ENCODE peak calls at places on chromosomes 3 and 15, in eight cellular contexts. Y, M, K, L, E, W, F and X are unnamed samples. For H3K27me3, the result is how much of the 10 kb centered on the place peaks cover.

GRCh38 chr15:100468265-100468664 is 60.5 kb downstream of the CERS3 start:
- DNase-seq in Y (peak), M (no peak), K (no peak), L (no peak), E (no peak), W (no peak), F (no peak), X (no peak)

GRCh38 chr15:22811640-22812039 is 25.2 kb downstream of the NIPA1 start:
- DNase-seq in Y (peak), M (no peak), K (no peak), L (peak), E (no peak), W (no peak), F (no peak), X (no peak)

GRCh38 chr3:123202451-123202850 is 708 bp downstream of the SEC22A start:
- DNase-seq in Y (no peak), M (peak), K (no peak), L (peak), E (no peak), W (no peak), F (no peak), X (no peak)

GRCh38 chr15:83858820-83859505 is 205.0 kb downstream of the ADAMTSL3 start:
- DNase-seq in Y (peak), M (no peak), K (no peak), L (peak), E (no peak), W (no peak), F (no peak), X (no peak)

GRCh38 chr3:14775011-14775410 is 43.8 kb upstream of the FGD5 start:
- DNase-seq in Y (no peak), M (peak), K (no peak), L (no peak), E (no peak), W (no peak), F (no peak), X (no peak)

GRCh38 chr3:14913071-14913925 is 34.1 kb upstream of the NR2C2 start:
- DNase-seq in Y (no peak), M (no peak), K (no peak), L (no peak), E (no peak), W (no peak), F (no peak), X (no peak)

GRCh38 chr15:25391971-25392733 is 46.7 kb downstream of the UBE3A start:
- DNase-seq in Y (peak), M (no peak), K (no peak), L (peak), E (no peak), W (no peak), F (peak), X (no peak)

GRCh38 chr3:133457465-133458067 is 57.7 kb downstream of the BFSP2 start:
- DNase-seq in Y (no peak), M (no peak), K (no peak), L (no peak), E (no peak), W (no peak), F (no peak), X (no peak)

GRCh38 chr3:169147246-169148008 is 516.1 kb downstream of the MECOM start:
- DNase-seq in Y (peak), M (peak), K (no peak), L (peak), E (peak), W (no peak), F (peak), X (peak)

GRCh38 chr3:183253961-183254815 is 1.1 kb downstream of the B3GNT5 start:
- DNase-seq in Y (peak), M (peak), K (no peak), L (peak), E (no peak), W (no peak), F (no peak), X (peak)

GRCh38 chr3:29215948-29216347 is 64.9 kb upstream of the RBMS3 start:
- DNase-seq in Y (peak), M (no peak), K (no peak), L (peak), E (no peak), W (no peak), F (no peak), X (no peak)

GRCh38 chr15:58260911-58261267 is 122.7 kb downstream of the AQP9 start:
- DNase-seq in Y (peak), M (no peak), K (no peak), L (peak), E (no peak), W (no peak), F (no peak), X (peak)

GRCh38 chr3:81443948-81444347 is 317.5 kb downstream of the GBE1 start:
- DNase-seq in Y (peak), M (no peak), K (no peak), L (peak), E (no peak), W (no peak), F (peak), X (no peak)

GRCh38 chr3:151766454-151766853 is 32.7 kb downstream of the AADACL2 start:
- DNase-seq in Y (peak), M (no peak), K (no peak), L (peak), E (no peak), W (no peak), F (no peak), X (no peak)

GRCh38 chr15:65787260-65787659 is 4.8 kb downstream of the DENND4A start:
- DNase-seq in Y (no peak), M (no peak), K (no peak), L (no peak), E (no peak), W (no peak), F (no peak), X (no peak)

GRCh38 chr3:106806964-106807363 is 570.3 kb upstream of the CCDC54 start:
- DNase-seq in Y (no peak), M (no peak), K (no peak), L (no peak), E (no peak), W (no peak), F (no peak), X (no peak)

GRCh38 chr15:63079938-63080626 is 37.5 kb downstream of the TPM1 start:
- DNase-seq in Y (peak), M (no peak), K (no peak), L (peak), E (no peak), W (no peak), F (no peak), X (peak)

GRCh38 chr3:188819939-188820338 is 351.8 kb upstream of the TPRG1 start:
- DNase-seq in Y (no peak), M (peak), K (no peak), L (peak), E (no peak), W (no peak), F (no peak), X (no peak)

GRCh38 chr3:66011098-66011655 is 27.5 kb downstream of the MAGI1 start:
- DNase-seq in Y (no peak), M (no peak), K (no peak), L (no peak), E (no peak), W (no peak), F (no peak), X (no peak)

GRCh38 chr15:33009603-33010002 is 184.9 kb downstream of the FMN1 start:
- DNase-seq in Y (no peak), M (no peak), K (no peak), L (no peak), E (no peak), W (no peak), F (no peak), X (no peak)
- H3K27me3 ChIP-seq in Y (under half), M (under half), K (under half), L (under half), E (under half), W (under half), F (under half), X (under half)

GRCh38 chr15:32120577-32121465 is 90.5 kb downstream of the CHRNA7 start:
- DNase-seq in Y (no peak), M (no peak), K (no peak), L (no peak), E (no peak), W (no peak), F (no peak), X (no peak)

GRCh38 chr15:32122013-32122412 is 91.7 kb downstream of the CHRNA7 start:
- DNase-seq in Y (no peak), M (no peak), K (no peak), L (no peak), E (no peak), W (no peak), F (no peak), X (no peak)

GRCh38 chr15:32119694-32120330 is 89.5 kb downstream of the CHRNA7 start:
- DNase-seq in Y (no peak), M (no peak), K (no peak), L (no peak), E (no peak), W (no peak), F (no peak), X (no peak)

GRCh38 chr15:32117122-32117521 is 86.8 kb downstream of the CHRNA7 start:
- DNase-seq in Y (no peak), M (no peak), K (no peak), L (no peak), E (no peak), W (no peak), F (no peak), X (no peak)

GRCh38 chr15:32119286-32119685 is 89.0 kb downstream of the CHRNA7 start:
- DNase-seq in Y (no peak), M (no peak), K (no peak), L (no peak), E (no peak), W (no peak), F (no peak), X (no peak)
- H3K27me3 ChIP-seq in Y (under half), M (under half), K (under half), L (under half), E (under half), W (under half), F (under half), X (under half)

DNA sequence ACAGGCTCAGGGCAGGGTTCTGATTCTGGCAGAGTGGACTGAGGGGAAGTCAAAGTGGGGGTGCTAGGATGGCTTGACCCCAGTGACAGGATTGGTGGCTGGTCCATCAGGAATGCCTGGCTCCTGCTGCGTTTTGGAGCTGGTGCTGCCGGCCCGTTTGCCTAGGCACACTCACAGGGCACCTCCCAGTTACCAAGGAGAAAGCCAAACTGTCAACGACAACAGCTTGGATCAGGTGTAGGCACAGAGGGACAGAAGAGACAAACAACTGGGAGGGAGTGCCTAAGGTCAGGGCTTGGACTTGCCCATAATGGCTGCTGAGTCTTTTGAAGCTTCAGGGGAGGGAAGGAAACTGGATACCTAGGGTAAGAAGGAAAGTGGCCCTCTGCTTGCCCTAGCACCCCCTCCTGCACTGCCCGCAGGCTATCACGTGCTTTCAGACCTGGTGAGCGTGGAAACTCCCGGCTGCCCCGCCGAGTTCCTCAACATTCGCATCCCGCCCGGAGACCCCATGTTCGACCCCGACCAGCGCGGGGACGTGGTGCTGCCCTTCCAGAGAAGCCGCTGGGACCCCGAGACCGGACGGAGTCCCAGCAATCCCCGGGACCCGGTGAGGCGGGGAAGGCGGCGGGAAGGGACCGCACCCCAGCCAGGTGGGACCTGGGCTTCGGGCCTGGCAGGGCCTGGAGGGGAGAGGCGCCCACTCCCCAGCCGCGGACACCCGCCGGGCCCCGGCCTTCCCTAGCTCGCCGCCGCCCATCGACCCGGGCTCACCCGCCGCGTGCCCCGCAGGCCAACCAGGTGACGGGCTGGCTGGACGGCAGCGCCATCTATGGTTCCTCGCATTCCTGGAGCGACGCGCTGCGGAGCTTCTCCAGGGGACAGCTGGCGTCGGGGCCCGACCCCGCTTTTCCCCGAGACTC is 5.1 kb downstream of the DUOX1 start:
- DNase-seq in Y (no peak), M (no peak), K (no peak), L (no peak), E (no peak), W (no peak), F (no peak), X (no peak)
- H3K27me3 ChIP-seq in Y (under half), M (under half), K (under half), L (half or more), E (under half), W (under half), F (under half), X (under half)

DNA sequence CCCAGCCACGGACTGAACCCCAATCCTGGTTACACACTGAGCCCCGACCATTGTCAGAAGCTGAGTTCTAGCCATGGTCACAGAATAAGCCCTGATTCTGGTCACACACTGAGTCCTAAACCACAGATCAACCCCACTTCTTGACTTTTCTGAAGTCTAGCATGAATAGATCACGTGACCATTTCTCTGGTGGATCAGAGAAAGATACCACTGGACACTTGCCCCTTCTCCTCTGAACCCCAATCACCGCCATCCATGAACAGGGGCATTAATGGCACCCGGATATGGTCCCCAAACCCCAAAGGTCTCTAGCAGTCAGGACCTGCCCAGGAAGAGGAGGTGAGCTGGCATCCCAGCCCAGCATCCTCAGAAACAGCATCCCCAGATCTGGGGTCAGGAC is 9.1 kb downstream of the HCN4 start:
- DNase-seq in Y (no peak), M (no peak), K (no peak), L (no peak), E (no peak), W (no peak), F (no peak), X (no peak)
- H3K27me3 ChIP-seq in Y (under half), M (under half), K (under half), L (half or more), E (under half), W (under half), F (half or more), X (under half)

GRCh38 chr3:129058441-129059194 is 2.0 kb upstream of the GP9 start:
- DNase-seq in Y (no peak), M (no peak), K (peak), L (no peak), E (no peak), W (no peak), F (no peak), X (no peak)
- H3K27me3 ChIP-seq in Y (under half), M (under half), K (under half), L (under half), E (under half), W (under half), F (under half), X (under half)

GRCh38 chr3:142448424-142448823 is 587 bp upstream of the XRN1 start:
- DNase-seq in Y (peak), M (no peak), K (no peak), L (peak), E (no peak), W (no peak), F (no peak), X (no peak)
- H3K27me3 ChIP-seq in Y (under half), M (under half), K (under half), L (under half), E (under half), W (under half), F (under half), X (under half)

GRCh38 chr15:44682211-44682610 is 18.7 kb upstream of the SPG11 start:
- DNase-seq in Y (no peak), M (no peak), K (no peak), L (no peak), E (no peak), W (no peak), F (no peak), X (no peak)

GRCh38 chr15:44673639-44674038 is 10.2 kb upstream of the SPG11 start:
- DNase-seq in Y (no peak), M (no peak), K (no peak), L (no peak), E (no peak), W (no peak), F (no peak), X (no peak)

GRCh38 chr15:44675911-44676310 is 12.4 kb upstream of the SPG11 start:
- DNase-seq in Y (no peak), M (no peak), K (no peak), L (no peak), E (no peak), W (no peak), F (no peak), X (no peak)

GRCh38 chr15:44676676-44677075 is 13.2 kb upstream of the SPG11 start:
- DNase-seq in Y (no peak), M (no peak), K (no peak), L (no peak), E (no peak), W (no peak), F (no peak), X (no peak)
- H3K27me3 ChIP-seq in Y (under half), M (under half), K (under half), L (under half), E (under half), W (under half), F (under half), X (under half)